ENCODE peak calls at places on chromosomes 13 and 19, in four cellular contexts. Y is fibroblast of the aortic adventitia, O is foreskin fibroblast, C is fibroblast of lung. Z is an unnamed sample.

GRCh38 chr19:15107056-15108010 is at the start of gene SYDE1:
- DNase-seq in Y (peak), O (peak), C (peak), Z (no peak)

GRCh38 chr13:100068532-100068931 is 20.4 kb upstream of the PCCA start:
- DNase-seq in Y (no peak), O (no peak), C (no peak), Z (no peak)

GRCh38 chr19:48216933-48217332 is 38.8 kb downstream of the CARD8 start:
- DNase-seq in Y (no peak), O (no peak), C (no peak), Z (no peak)

GRCh38 chr13:44710576-44710975 is 134.4 kb upstream of the TSC22D1 start:
- DNase-seq in Y (peak), O (peak), C (peak), Z (peak)

GRCh38 chr19:46373573-46374359 is 26.9 kb downstream of the PPP5C start:
- DNase-seq in Y (peak), O (peak), C (peak), Z (no peak)

GRCh38 chr13:23578411-23579071 is 8.3 kb downstream of the TNFRSF19 start:
- DNase-seq in Y (peak), O (peak), C (peak), Z (peak)

GRCh38 chr13:43157796-43158195 is 134.4 kb downstream of the DNAJC15 start:
- DNase-seq in Y (no peak), O (peak), C (peak), Z (no peak)

GRCh38 chr19:32627714-32628253 is 46.8 kb downstream of the PDCD5 start:
- DNase-seq in Y (no peak), O (no peak), C (no peak), Z (no peak)

GRCh38 chr19:56566904-56567273 is 379 bp upstream of the ZNF470 start:
- DNase-seq in Y (no peak), O (peak), C (no peak), Z (no peak)

GRCh38 chr19:18521692-18522123 is at the start of gene ELL:
- DNase-seq in Y (no peak), O (no peak), C (no peak), Z (no peak)
- TF ChIP-seq CTCF in Y (no peak), O (no peak), C (no peak), Z (no peak)

GRCh38 chr19:2198317-2198716 is 34.6 kb downstream of the DOT1L start:
- DNase-seq in Y (no peak), O (no peak), C (no peak), Z (no peak)

GRCh38 chr19:2199215-2199614 is 35.5 kb downstream of the DOT1L start:
- DNase-seq in Y (no peak), O (peak), C (no peak), Z (no peak)

GRCh38 chr19:2199861-2200623 is 36.1 kb downstream of the PLEKHJ1 start:
- DNase-seq in Y (no peak), O (no peak), C (no peak), Z (no peak)

GRCh38 chr19:2201473-2202148 is 34.5 kb downstream of the PLEKHJ1 start:
- DNase-seq in Y (no peak), O (no peak), C (no peak), Z (no peak)

DNA sequence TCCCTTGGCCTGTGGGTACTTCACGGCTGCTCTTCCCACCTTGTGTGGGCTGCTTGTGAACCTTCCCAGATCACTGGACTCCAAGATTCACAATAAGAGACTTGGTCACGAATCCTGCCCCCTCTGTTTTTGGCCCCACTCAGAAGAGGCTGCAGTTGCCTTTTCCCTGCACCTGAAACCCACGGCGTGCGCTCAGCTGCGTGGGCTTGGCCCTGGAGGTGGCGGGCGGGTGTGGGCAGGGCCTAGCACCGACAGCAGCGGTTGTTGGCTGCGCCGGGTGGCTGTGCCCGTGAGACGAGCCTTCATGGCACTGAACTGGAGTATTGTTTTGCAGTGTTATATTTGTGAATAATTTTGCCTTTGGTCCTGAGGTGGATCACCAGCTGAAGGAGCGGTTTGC is 33.8 kb downstream of the PLEKHJ1 start:
- DNase-seq in Y (no peak), O (no peak), C (no peak), Z (no peak)
- TF ChIP-seq CTCF in Y (no peak), O (no peak), C (no peak), Z (no peak)

GRCh38 chr19:35657904-35658700 is 8.2 kb upstream of the UPK1A start:
- DNase-seq in Y (no peak), O (no peak), C (peak), Z (no peak)
- TF ChIP-seq CTCF in Y (peak), O (no peak), C (peak), Z (no peak)

GRCh38 chr19:37551123-37551993 is 43.2 kb downstream of the ZNF571 start:
- DNase-seq in Y (peak), O (peak), C (peak), Z (peak)
- TF ChIP-seq CTCF in Y (peak), O (peak), C (peak), Z (peak)

Z was measured in AG09319.